ENCODE peak calls at places on chromosomes 16 and 17, in four cellular contexts. J is heart left ventricle, M is heart right ventricle, R is uterus. E is an unnamed sample.

GRCh38 chr17:80762076-80762475 is 217.4 kb downstream of the RPTOR start:
- DNase-seq in J (no peak), M (no peak), R (no peak), E (no peak)

GRCh38 chr17:4559139-4559791 is 1.1 kb downstream of the GGT6 start:
- DNase-seq in J (no peak), M (no peak), R (no peak), E (no peak)

GRCh38 chr17:1365445-1366039 is 34.5 kb downstream of the YWHAE start:
- DNase-seq in J (peak; percentile 65), M (no peak), R (peak; percentile 46), E (peak; percentile 76)

GRCh38 chr16:35146031-35146710 is 1686.8 kb downstream of the TP53TG3F start:
- DNase-seq in J (no peak), M (no peak), R (no peak), E (no peak)

GRCh38 chr17:48618366-48618896 is 3.3 kb upstream of the HOXB8 start:
- DNase-seq in J (peak; percentile 81), M (peak; percentile 86), R (peak; percentile 92), E (peak; percentile 72)

GRCh38 chr17:34884597-34884996 is 76.7 kb downstream of the CCT6B start:
- DNase-seq in J (no peak), M (no peak), R (no peak), E (no peak)

GRCh38 chr17:58556833-58557250 is 42.4 kb upstream of the MTMR4 start:
- DNase-seq in J (no peak), M (no peak), R (no peak), E (no peak)

GRCh38 chr16:78441298-78441697 is 341.8 kb downstream of the WWOX start:
- DNase-seq in J (no peak), M (no peak), R (no peak), E (no peak)

GRCh38 chr17:50867856-50868438 is 1.8 kb upstream of the TOB1 start:
- DNase-seq in J (no peak), M (no peak), R (no peak), E (no peak)

GRCh38 chr17:951388-952132 is 28.0 kb downstream of the NXN start:
- DNase-seq in J (no peak), M (no peak), R (peak; percentile 73), E (peak; percentile 85)

GRCh38 chr17:7881655-7882054 is 6.9 kb upstream of the CHD3 start:
- DNase-seq in J (peak; percentile 23), M (no peak), R (no peak), E (no peak)

GRCh38 chr17:80544655-80545498 is at the start of gene RPTOR:
- DNase-seq in J (peak; percentile 91), M (peak; percentile 89), R (peak; percentile 90), E (peak; percentile 84)

GRCh38 chr17:19003966-19004600 is 481 bp downstream of the FAM83G start:
- DNase-seq in J (no peak), M (no peak), R (peak; percentile 35), E (peak; percentile 35)

GRCh38 chr17:65678534-65678933 is 117.1 kb upstream of the AXIN2 start:
- DNase-seq in J (no peak), M (no peak), R (no peak), E (no peak)

GRCh38 chr17:4420692-4421131 is 13.0 kb upstream of the SPNS3 start:
- DNase-seq in J (peak; percentile 62), M (no peak), R (peak; percentile 27), E (peak; percentile 54)

GRCh38 chr17:9110501-9110900 is 89.2 kb downstream of the NTN1 start:
- DNase-seq in J (no peak), M (no peak), R (no peak), E (no peak)

GRCh38 chr17:59547131-59547915 is 18.1 kb upstream of the DHX40 start:
- DNase-seq in J (no peak), M (no peak), R (no peak), E (no peak)

GRCh38 chr16:8739151-8739550 is 58.3 kb downstream of the TMEM186 start:
- DNase-seq in J (no peak), M (no peak), R (no peak), E (no peak)

GRCh38 chr16:52439171-52439701 is 107.7 kb downstream of the TOX3 start:
- DNase-seq in J (no peak), M (no peak), R (no peak), E (no peak)

GRCh38 chr16:58127033-58127556 is 2.1 kb downstream of the CFAP20 start:
- DNase-seq in J (no peak), M (no peak), R (no peak), E (peak; percentile 83)

GRCh38 chr17:39484178-39484577 is 22.9 kb downstream of the CDK12 start:
- DNase-seq in J (no peak), M (no peak), R (no peak), E (no peak)

GRCh38 chr16:25093208-25094061 is 18.1 kb upstream of the LCMT1 start:
- DNase-seq in J (no peak), M (no peak), R (no peak), E (no peak)

GRCh38 chr16:1800703-1801102 is 7.2 kb upstream of the IGFALS start:
- DNase-seq in J (no peak), M (no peak), R (no peak), E (no peak)

GRCh38 chr17:44307387-44308186 is 814 bp upstream of the RUNDC3A start:
- DNase-seq in J (no peak), M (no peak), R (peak; percentile 32), E (no peak)

GRCh38 chr17:57035971-57036481 is 49.0 kb upstream of the AKAP1 start:
- DNase-seq in J (peak; percentile 31), M (no peak), R (no peak), E (no peak)

GRCh38 chr17:16417896-16418683 is 2.7 kb downstream of the TRPV2 start:
- DNase-seq in J (no peak), M (no peak), R (no peak), E (no peak)

GRCh38 chr17:29292071-29292991 is 1.6 kb downstream of the NUFIP2 start:
- DNase-seq in J (peak; percentile 73), M (peak; percentile 64), R (peak; percentile 70), E (no peak)

GRCh38 chr17:58531661-58532554 is 17.5 kb upstream of the MTMR4 start:
- DNase-seq in J (peak; percentile 72), M (peak; percentile 78), R (peak; percentile 65), E (no peak)

GRCh38 chr17:43905985-43906852 is 1.1 kb downstream of the MPP2 start:
- DNase-seq in J (peak; percentile 74), M (peak; percentile 69), R (peak; percentile 81), E (no peak)

GRCh38 chr17:39576187-39576586 is 31.5 kb downstream of the NEUROD2 start:
- DNase-seq in J (no peak), M (no peak), R (no peak), E (peak; percentile 5)

GRCh38 chr16:56451753-56452689 is 667 bp downstream of the OGFOD1 start:
- DNase-seq in J (peak; percentile 41), M (no peak), R (no peak), E (peak; percentile 50)

GRCh38 chr16:89174877-89175276 is 3.3 kb downstream of the CDH15 start:
- DNase-seq in J (no peak), M (no peak), R (no peak), E (no peak)

GRCh38 chr17:79053251-79053925 is 21.2 kb upstream of the ENGASE start:
- DNase-seq in J (no peak), M (no peak), R (no peak), E (peak; percentile 56)

GRCh38 chr17:19781488-19782458 is 33.7 kb upstream of the ALDH3A1 start:
- DNase-seq in J (no peak), M (no peak), R (no peak), E (no peak)

GRCh38 chr16:369866-370436 is 387 bp downstream of the MRPL28 start:
- DNase-seq in J (no peak), M (no peak), R (no peak), E (no peak)

GRCh38 chr16:371729-372521 is 1.6 kb upstream of the MRPL28 start:
- DNase-seq in J (no peak), M (no peak), R (no peak), E (no peak)

GRCh38 chr16:369275-369865 is 968 bp downstream of the MRPL28 start:
- DNase-seq in J (no peak), M (no peak), R (no peak), E (no peak)

GRCh38 chr16:370980-371728 is 816 bp upstream of the MRPL28 start:
- DNase-seq in J (no peak), M (no peak), R (no peak), E (no peak)

DNA sequence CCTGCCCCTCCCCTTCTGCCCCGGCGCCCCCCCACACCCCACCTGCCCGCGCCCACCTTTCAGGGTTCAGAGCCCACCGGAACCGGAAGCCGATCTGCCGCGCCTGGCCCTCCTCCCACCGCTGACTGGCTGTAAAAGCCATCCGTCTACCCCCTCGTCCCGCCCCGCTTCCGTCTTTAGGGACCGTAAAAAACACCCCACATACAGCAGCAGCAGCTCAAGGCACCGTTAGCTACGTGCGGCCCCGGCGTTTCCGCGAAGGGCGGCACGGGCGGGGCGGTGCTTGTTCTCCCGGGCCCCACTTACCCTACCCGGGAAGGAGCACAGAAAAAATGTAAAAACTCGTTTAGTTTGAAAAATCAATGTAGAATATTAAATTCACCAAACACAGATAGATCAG is at the start of gene MRPL28:
- DNase-seq in J (peak; percentile 94), M (peak; percentile 93), R (peak; percentile 95), E (peak; percentile 89)
- TF ChIP-seq CTCF in J (no peak), M (no peak), R (no peak), E (no peak)

GRCh38 chr16:83779881-83780280 is 27.9 kb upstream of the HSBP1 start:
- DNase-seq in J (no peak), M (no peak), R (no peak), E (no peak)
- TF ChIP-seq CTCF in J (no peak), M (no peak), R (no peak), E (no peak)

GRCh38 chr17:77607606-77608005 is 350.9 kb upstream of the TNRC6C start:
- DNase-seq in J (no peak), M (no peak), R (no peak), E (no peak)

GRCh38 chr17:77604301-77605031 is 354.0 kb upstream of the TNRC6C start:
- DNase-seq in J (no peak), M (no peak), R (no peak), E (no peak)

GRCh38 chr17:77608431-77608830 is 350.1 kb upstream of the TNRC6C start:
- DNase-seq in J (no peak), M (no peak), R (no peak), E (no peak)

GRCh38 chr17:77606146-77606864 is 352.2 kb upstream of the TNRC6C start:
- DNase-seq in J (no peak), M (no peak), R (no peak), E (no peak)

GRCh38 chr17:77606865-77607210 is 351.7 kb upstream of the TNRC6C start:
- DNase-seq in J (no peak), M (no peak), R (no peak), E (no peak)
- TF ChIP-seq CTCF in J (no peak), M (peak; percentile 3), R (no peak), E (peak; percentile 62)

DNA sequence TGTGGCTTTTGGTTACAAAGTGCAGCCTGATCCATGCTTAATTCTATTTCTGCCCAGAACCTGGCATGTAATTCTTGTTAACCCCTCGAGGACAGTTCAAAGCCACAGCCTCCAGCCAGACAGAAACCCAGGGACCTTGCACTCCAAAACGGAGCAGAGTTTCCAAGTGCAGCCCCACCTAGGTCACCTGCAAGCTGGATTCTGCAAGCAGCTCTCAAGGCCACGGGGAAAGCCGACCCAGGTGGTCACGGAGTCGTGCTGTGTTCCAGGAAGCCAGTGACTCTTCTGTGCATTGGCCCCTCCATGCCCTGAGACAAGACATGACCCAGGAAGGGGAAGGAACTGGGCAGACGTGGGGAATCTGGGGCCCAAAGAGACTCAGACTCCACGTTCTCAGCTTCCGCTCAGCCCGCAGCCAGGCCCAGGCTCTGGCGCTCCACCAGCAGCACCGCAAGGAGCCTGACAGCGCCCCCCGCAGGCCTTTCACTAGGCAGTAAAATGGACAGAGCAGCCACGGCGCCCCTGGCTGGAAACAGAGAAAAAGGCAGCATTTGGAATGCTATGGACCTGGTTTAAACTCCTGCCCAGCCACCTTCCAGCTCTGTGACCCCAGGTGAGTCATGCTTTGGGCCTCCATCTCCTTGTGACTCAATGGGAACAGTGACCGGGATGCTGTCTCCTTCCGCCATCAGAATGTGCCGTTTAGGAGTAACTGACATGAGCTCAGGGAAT is 27.3 kb upstream of the GSG1L start:
- DNase-seq in J (no peak), M (no peak), R (no peak), E (peak; percentile 57)
- TF ChIP-seq CTCF in J (no peak), M (no peak), R (no peak), E (peak; percentile 74)